ENCODE peak calls at places on chromosome X, in six cellular contexts. D, Q, V, X, M and Y are unnamed samples.

GRCh38 chrX:67717571-67717970 is 173.8 kb downstream of the AR start:
- DNase-seq in D (no peak), Q (no peak), V (no peak), X (no peak), M (no peak), Y (no peak)

GRCh38 chrX:150873616-150874015 is 24.9 kb downstream of the CD99L2 start:
- DNase-seq in D (peak), Q (no peak), V (peak), X (peak), M (no peak), Y (peak)

GRCh38 chrX:45070116-45071007 is 130.3 kb downstream of the DIPK2B start:
- DNase-seq in D (no peak), Q (no peak), V (peak), X (peak), M (no peak), Y (peak)

GRCh38 chrX:39152106-39152649 is 350.9 kb downstream of the MID1IP1 start:
- DNase-seq in D (no peak), Q (peak), V (peak), X (peak), M (no peak), Y (peak)

GRCh38 chrX:77953300-77953699 is 16.1 kb downstream of the PGAM4 start:
- DNase-seq in D (no peak), Q (no peak), V (no peak), X (no peak), M (no peak), Y (no peak)

GRCh38 chrX:118904218-118904617 is 70.2 kb upstream of the LONRF3 start:
- DNase-seq in D (no peak), Q (no peak), V (no peak), X (no peak), M (no peak), Y (no peak)

GRCh38 chrX:150362599-150363481 is at the start of gene MAMLD1:
- DNase-seq in D (peak), Q (peak), V (peak), X (peak), M (no peak), Y (peak)

GRCh38 chrX:17608898-17609297 is 128.4 kb upstream of the SCML1 start:
- DNase-seq in D (no peak), Q (no peak), V (no peak), X (peak), M (no peak), Y (no peak)

GRCh38 chrX:10160221-10160620 is 3.4 kb downstream of the CLCN4 start:
- DNase-seq in D (no peak), Q (no peak), V (no peak), X (no peak), M (no peak), Y (no peak)

GRCh38 chrX:113950081-113950678 is 633.7 kb upstream of the HTR2C start:
- DNase-seq in D (no peak), Q (no peak), V (no peak), X (no peak), M (no peak), Y (no peak)

GRCh38 chrX:17024896-17025295 is 78.4 kb downstream of the REPS2 start:
- DNase-seq in D (no peak), Q (no peak), V (no peak), X (no peak), M (no peak), Y (no peak)

GRCh38 chrX:133966199-133966598 is 19.2 kb downstream of the GPC3 start:
- DNase-seq in D (no peak), Q (no peak), V (no peak), X (no peak), M (no peak), Y (no peak)

GRCh38 chrX:136067097-136067496 is 80.2 kb upstream of the FHL1 start:
- DNase-seq in D (no peak), Q (no peak), V (peak), X (no peak), M (no peak), Y (no peak)

GRCh38 chrX:132615396-132616131 is 126.7 kb upstream of the MBNL3 start:
- DNase-seq in D (peak), Q (peak), V (peak), X (peak), M (no peak), Y (peak)

GRCh38 chrX:72297953-72298730 is 7.6 kb downstream of the CITED1 start:
- DNase-seq in D (no peak), Q (no peak), V (peak), X (peak), M (no peak), Y (no peak)

GRCh38 chrX:56505866-56506265 is 57.6 kb upstream of the UBQLN2 start:
- DNase-seq in D (no peak), Q (no peak), V (peak), X (peak), M (no peak), Y (no peak)

GRCh38 chrX:26783512-26784225 is 567.7 kb downstream of the MAGEB5 start:
- DNase-seq in D (no peak), Q (no peak), V (peak), X (peak), M (no peak), Y (peak)

GRCh38 chrX:154398668-154399526 is 720 bp downstream of the RPL10 start:
- DNase-seq in D (peak), Q (peak), V (peak), X (peak), M (peak), Y (peak)

GRCh38 chrX:107207089-107207488 is 678 bp downstream of the DNAAF6 start:
- DNase-seq in D (no peak), Q (no peak), V (no peak), X (no peak), M (no peak), Y (no peak)

GRCh38 chrX:148385471-148385870 is 114.9 kb upstream of the AFF2 start:
- DNase-seq in D (no peak), Q (no peak), V (no peak), X (no peak), M (no peak), Y (no peak)

GRCh38 chrX:40373641-40374040 is 207.1 kb upstream of the ATP6AP2 start:
- DNase-seq in D (no peak), Q (no peak), V (no peak), X (no peak), M (no peak), Y (no peak)

GRCh38 chrX:136431625-136432024 is 56.1 kb upstream of the BRS3 start:
- DNase-seq in D (no peak), Q (no peak), V (no peak), X (no peak), M (no peak), Y (no peak)

GRCh38 chrX:15849555-15849954 is 5.1 kb downstream of the AP1S2 start:
- DNase-seq in D (no peak), Q (no peak), V (peak), X (peak), M (no peak), Y (peak)

GRCh38 chrX:131305926-131306325 is 16.8 kb upstream of the IGSF1 start:
- DNase-seq in D (no peak), Q (no peak), V (no peak), X (no peak), M (no peak), Y (no peak)

GRCh38 chrX:46325312-46325877 is 219.8 kb downstream of the ZNF674 start:
- DNase-seq in D (no peak), Q (no peak), V (peak), X (peak), M (no peak), Y (peak)

GRCh38 chrX:139929876-139930275 is 3.0 kb downstream of the ATP11C start:
- DNase-seq in D (no peak), Q (no peak), V (no peak), X (no peak), M (no peak), Y (no peak)

GRCh38 chrX:40090961-40091360 is 6.8 kb downstream of the BCOR start:
- DNase-seq in D (no peak), Q (no peak), V (no peak), X (no peak), M (no peak), Y (no peak)

GRCh38 chrX:14927391-14927790 is 54.2 kb downstream of the MOSPD2 start:
- DNase-seq in D (no peak), Q (no peak), V (no peak), X (peak), M (no peak), Y (peak)

GRCh38 chrX:136635235-136635634 is 12.7 kb upstream of the CD40LG start:
- DNase-seq in D (no peak), Q (no peak), V (no peak), X (no peak), M (no peak), Y (no peak)

GRCh38 chrX:536616-537015 is 94.0 kb upstream of the SHOX start:
- DNase-seq in D (no peak), Q (no peak), V (no peak), X (no peak), M (no peak), Y (no peak)

GRCh38 chrX:15418041-15418706 is 34.0 kb upstream of the VEGFD start:
- DNase-seq in D (no peak), Q (no peak), V (no peak), X (no peak), M (no peak), Y (peak)

GRCh38 chrX:102185967-102186720 is 29.0 kb upstream of the TCP11X1 start:
- DNase-seq in D (no peak), Q (no peak), V (no peak), X (no peak), M (no peak), Y (no peak)

GRCh38 chrX:13994681-13995080 is 35.0 kb downstream of the GEMIN8 start:
- DNase-seq in D (no peak), Q (no peak), V (peak), X (peak), M (no peak), Y (no peak)

GRCh38 chrX:63754860-63755579 is 30.0 kb downstream of the ARHGEF9 start:
- DNase-seq in D (peak), Q (peak), V (peak), X (peak), M (peak), Y (peak)

GRCh38 chrX:95318882-95319281 is 1365.8 kb upstream of the DIAPH2 start:
- DNase-seq in D (no peak), Q (peak), V (peak), X (peak), M (no peak), Y (no peak)

GRCh38 chrX:39445336-39445735 is 644.1 kb downstream of the MID1IP1 start:
- DNase-seq in D (no peak), Q (peak), V (no peak), X (peak), M (no peak), Y (no peak)

GRCh38 chrX:16838202-16839066 is 31.7 kb downstream of the RBBP7 start:
- DNase-seq in D (peak), Q (no peak), V (peak), X (peak), M (no peak), Y (peak)

GRCh38 chrX:49039598-49040375 is 3.4 kb downstream of the TFE3 start:
- DNase-seq in D (peak), Q (peak), V (peak), X (peak), M (no peak), Y (peak)
- TF ChIP-seq CTCF in D (no peak), Q (no peak), V (peak), X (no peak), M (no peak), Y (peak)

DNA sequence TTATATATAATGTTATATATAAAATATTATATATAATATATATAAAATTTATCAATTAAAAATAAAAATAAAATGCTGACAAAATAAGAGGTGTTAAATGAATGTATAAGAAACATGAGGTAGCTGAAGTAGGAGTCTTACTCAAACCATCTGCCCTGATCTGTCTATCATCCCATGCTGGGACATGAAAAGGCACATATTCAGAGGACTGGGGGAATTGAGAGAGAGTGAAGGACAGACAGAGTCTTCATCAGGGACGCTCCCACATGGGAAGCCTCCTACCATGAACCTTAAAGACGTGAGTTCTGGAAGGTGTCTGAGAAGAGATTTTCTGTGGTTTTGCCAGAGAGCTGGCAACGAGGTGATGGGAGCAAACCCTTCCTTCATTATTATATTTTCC is 4.1 kb upstream of the ARSF start:
- DNase-seq in D (no peak), Q (no peak), V (no peak), X (no peak), M (no peak), Y (no peak)
- TF ChIP-seq CTCF in D (no peak), Q (no peak), V (no peak), X (no peak), M (no peak), Y (no peak)

GRCh38 chrX:29090811-29091210 is 503.6 kb downstream of the IL1RAPL1 start:
- DNase-seq in D (peak), Q (no peak), V (peak), X (peak), M (no peak), Y (peak)
- TF ChIP-seq CTCF in D (peak), Q (no peak), V (peak), X (peak), M (no peak), Y (peak)

GRCh38 chrX:111460612-111461011 is 48.6 kb upstream of the DCX start:
- DNase-seq in D (no peak), Q (no peak), V (no peak), X (peak), M (no peak), Y (no peak)
- TF ChIP-seq CTCF in D (no peak), Q (no peak), V (no peak), X (no peak), M (no peak), Y (no peak)